ENCODE peak calls at places on chromosomes 5 and 9, in seven cellular contexts. One of them, this sample, is unnamed.

GRCh38 chr5:225334-225733 is 7.2 kb downstream of the SDHA start:
- DNase-seq in IMR-90: no peak
- DNase-seq in memory B cell: no peak
- DNase-seq in BJ: no peak
- DNase-seq in fibroblast of the aortic adventitia: no peak
- DNase-seq in GM03348: no peak
- DNase-seq in NCI-H1436: no peak
- DNase-seq in this sample: no peak

GRCh38 chr9:21653091-21653490 is 149.3 kb upstream of the MTAP start:
- DNase-seq in IMR-90: peak; percentile 71
- DNase-seq in memory B cell: no peak
- DNase-seq in BJ: no peak
- DNase-seq in fibroblast of the aortic adventitia: no peak
- DNase-seq in GM03348: peak; percentile 16
- DNase-seq in NCI-H1436: no peak
- DNase-seq in this sample: no peak

GRCh38 chr9:133121200-133122166 is at the start of gene RALGDS:
- DNase-seq in IMR-90: peak; percentile 75
- DNase-seq in memory B cell: peak; percentile 92
- DNase-seq in BJ: no peak
- DNase-seq in fibroblast of the aortic adventitia: peak; percentile 66
- DNase-seq in GM03348: peak; percentile 99
- DNase-seq in NCI-H1436: peak; percentile 84
- DNase-seq in this sample: peak; percentile 82

GRCh38 chr5:17190242-17190778 is 27.1 kb upstream of the BASP1 start:
- DNase-seq in IMR-90: peak; percentile 84
- DNase-seq in memory B cell: no peak
- DNase-seq in BJ: peak; percentile 81
- DNase-seq in fibroblast of the aortic adventitia: peak; percentile 94
- DNase-seq in GM03348: peak; percentile 54
- DNase-seq in NCI-H1436: no peak
- DNase-seq in this sample: peak; percentile 94

GRCh38 chr9:21031091-21031817 is at the start of gene HACD4:
- DNase-seq in IMR-90: peak; percentile 12
- DNase-seq in memory B cell: peak; percentile 46
- DNase-seq in BJ: no peak
- DNase-seq in fibroblast of the aortic adventitia: peak; percentile 34
- DNase-seq in GM03348: peak; percentile 89
- DNase-seq in NCI-H1436: peak; percentile 18
- DNase-seq in this sample: peak; percentile 58

GRCh38 chr5:114176356-114176755 is 185.5 kb upstream of the KCNN2 start:
- DNase-seq in IMR-90: peak; percentile 67
- DNase-seq in memory B cell: no peak
- DNase-seq in BJ: peak; percentile 79
- DNase-seq in fibroblast of the aortic adventitia: peak; percentile 17
- DNase-seq in GM03348: no peak
- DNase-seq in NCI-H1436: no peak
- DNase-seq in this sample: no peak

GRCh38 chr5:68141494-68141893 is 74.1 kb upstream of the PIK3R1 start:
- DNase-seq in IMR-90: peak; percentile 83
- DNase-seq in memory B cell: no peak
- DNase-seq in BJ: no peak
- DNase-seq in fibroblast of the aortic adventitia: peak; percentile 40
- DNase-seq in GM03348: peak; percentile 33
- DNase-seq in NCI-H1436: no peak
- DNase-seq in this sample: peak; percentile 49

GRCh38 chr9:124293712-124294504 is 36.2 kb downstream of the NEK6 start:
- DNase-seq in IMR-90: no peak
- DNase-seq in memory B cell: peak; percentile 39
- DNase-seq in BJ: no peak
- DNase-seq in fibroblast of the aortic adventitia: peak; percentile 48
- DNase-seq in GM03348: peak; percentile 52
- DNase-seq in NCI-H1436: no peak
- DNase-seq in this sample: no peak

GRCh38 chr5:79547429-79547822 is 33.5 kb upstream of the HOMER1 start:
- DNase-seq in IMR-90: no peak
- DNase-seq in memory B cell: no peak
- DNase-seq in BJ: no peak
- DNase-seq in fibroblast of the aortic adventitia: no peak
- DNase-seq in GM03348: no peak
- DNase-seq in NCI-H1436: no peak
- DNase-seq in this sample: no peak

GRCh38 chr5:140342287-140342686 is 4.1 kb downstream of the HBEGF start:
- DNase-seq in IMR-90: no peak
- DNase-seq in memory B cell: no peak
- DNase-seq in BJ: no peak
- DNase-seq in fibroblast of the aortic adventitia: no peak
- DNase-seq in GM03348: no peak
- DNase-seq in NCI-H1436: no peak
- DNase-seq in this sample: no peak

GRCh38 chr9:128919409-128919808 is 1.4 kb upstream of the PHYHD1 start:
- DNase-seq in IMR-90: no peak
- DNase-seq in memory B cell: no peak
- DNase-seq in BJ: no peak
- DNase-seq in fibroblast of the aortic adventitia: no peak
- DNase-seq in GM03348: no peak
- DNase-seq in NCI-H1436: no peak
- DNase-seq in this sample: no peak

GRCh38 chr9:107249131-107249533 is 33.9 kb upstream of the RAD23B start:
- DNase-seq in IMR-90: peak; percentile 46
- DNase-seq in memory B cell: no peak
- DNase-seq in BJ: no peak
- DNase-seq in fibroblast of the aortic adventitia: no peak
- DNase-seq in GM03348: no peak
- DNase-seq in NCI-H1436: no peak
- DNase-seq in this sample: peak; percentile 87

GRCh38 chr9:38687389-38687842 is 32.5 kb downstream of the FAM240B start:
- DNase-seq in IMR-90: no peak
- DNase-seq in memory B cell: no peak
- DNase-seq in BJ: no peak
- DNase-seq in fibroblast of the aortic adventitia: no peak
- DNase-seq in GM03348: no peak
- DNase-seq in NCI-H1436: peak; percentile 20
- DNase-seq in this sample: no peak

GRCh38 chr5:142697846-142698245 is 12.0 kb upstream of the FGF1 start:
- DNase-seq in IMR-90: peak; percentile 51
- DNase-seq in memory B cell: no peak
- DNase-seq in BJ: no peak
- DNase-seq in fibroblast of the aortic adventitia: peak; percentile 58
- DNase-seq in GM03348: peak; percentile 41
- DNase-seq in NCI-H1436: no peak
- DNase-seq in this sample: peak; percentile 42

GRCh38 chr5:66356011-66356565 is 212.0 kb downstream of the SREK1 start:
- DNase-seq in IMR-90: peak; percentile 1
- DNase-seq in memory B cell: no peak
- DNase-seq in BJ: no peak
- DNase-seq in fibroblast of the aortic adventitia: peak; percentile 33
- DNase-seq in GM03348: peak; percentile 48
- DNase-seq in NCI-H1436: no peak
- DNase-seq in this sample: no peak

GRCh38 chr5:112921031-112921832 is 795 bp downstream of the REEP5 start:
- DNase-seq in IMR-90: peak; percentile 56
- DNase-seq in memory B cell: peak; percentile 55
- DNase-seq in BJ: no peak
- DNase-seq in fibroblast of the aortic adventitia: peak; percentile 54
- DNase-seq in GM03348: peak; percentile 88
- DNase-seq in NCI-H1436: peak; percentile 43
- DNase-seq in this sample: peak; percentile 67

GRCh38 chr5:95631991-95632675 is 12.2 kb downstream of the GPR150 start:
- DNase-seq in IMR-90: peak; percentile 70
- DNase-seq in memory B cell: peak; percentile 35
- DNase-seq in BJ: no peak
- DNase-seq in fibroblast of the aortic adventitia: peak; percentile 33
- DNase-seq in GM03348: peak; percentile 12
- DNase-seq in NCI-H1436: no peak
- DNase-seq in this sample: peak; percentile 26

GRCh38 chr5:137095597-137095996 is 403.5 kb downstream of the SPOCK1 start:
- DNase-seq in IMR-90: no peak
- DNase-seq in memory B cell: no peak
- DNase-seq in BJ: no peak
- DNase-seq in fibroblast of the aortic adventitia: no peak
- DNase-seq in GM03348: no peak
- DNase-seq in NCI-H1436: no peak
- DNase-seq in this sample: no peak

GRCh38 chr5:34039398-34040157 is 3.4 kb downstream of the C1QTNF3 start:
- DNase-seq in IMR-90: no peak
- DNase-seq in memory B cell: no peak
- DNase-seq in BJ: no peak
- DNase-seq in fibroblast of the aortic adventitia: no peak
- DNase-seq in GM03348: peak; percentile 41
- DNase-seq in NCI-H1436: no peak
- DNase-seq in this sample: no peak

This sample was measured in fibroblast of gingiva.